ENCODE peak calls at places on chromosome 5, in nine cellular contexts. One of them, this sample, is unnamed.

GRCh38 chr5:17723876-17724275 is 89.6 kb downstream of the TAF11L14 start:
- DNase-seq in activated CD4-positive, alpha-beta T cell treated with anti-CD3 and anti-CD28 coated beads for 24 hours: no peak
- DNase-seq in astrocyte of the spinal cord: no peak
- DNase-seq in HEK293T: no peak
- DNase-seq in A549: no peak
- DNase-seq in stimulated activated naive CD8-positive, alpha-beta T cell treated with anti-CD3 and anti-CD28 coated beads, Interleukin-15, amount 100 ng/mL, for 72 hours: no peak
- DNase-seq in K562: no peak
- DNase-seq in GM10248: no peak
- DNase-seq in stimulated activated CD4-positive, alpha-beta T cell treated with anti-CD3 and anti-CD28 coated beads, TNF-alpha, amount 100 ng/mL, for 24 hours: no peak
- DNase-seq in this sample: no peak

GRCh38 chr5:95543017-95543705 is 11.6 kb downstream of the SKIC3 start:
- DNase-seq in astrocyte of the spinal cord: no peak
- DNase-seq in stimulated activated CD4-positive, alpha-beta T cell treated with anti-CD3 and anti-CD28 coated beads, TNF-alpha, amount 100 ng/mL, for 24 hours: no peak
- DNase-seq in stimulated activated naive CD8-positive, alpha-beta T cell treated with anti-CD3 and anti-CD28 coated beads, Interleukin-15, amount 100 ng/mL, for 72 hours: no peak
- DNase-seq in HEK293T: no peak
- DNase-seq in activated CD4-positive, alpha-beta T cell treated with anti-CD3 and anti-CD28 coated beads for 24 hours: no peak
- DNase-seq in GM10248: no peak
- DNase-seq in K562: no peak
- DNase-seq in A549: no peak
- DNase-seq in this sample: no peak

GRCh38 chr5:34718516-34718915 is 62.4 kb downstream of the RAI14 start:
- DNase-seq in stimulated activated naive CD8-positive, alpha-beta T cell treated with anti-CD3 and anti-CD28 coated beads, Interleukin-15, amount 100 ng/mL, for 72 hours: no peak
- DNase-seq in stimulated activated CD4-positive, alpha-beta T cell treated with anti-CD3 and anti-CD28 coated beads, TNF-alpha, amount 100 ng/mL, for 24 hours: no peak
- DNase-seq in GM10248: no peak
- DNase-seq in K562: no peak
- DNase-seq in astrocyte of the spinal cord: peak; percentile 45
- DNase-seq in HEK293T: no peak
- DNase-seq in A549: no peak
- DNase-seq in activated CD4-positive, alpha-beta T cell treated with anti-CD3 and anti-CD28 coated beads for 24 hours: no peak
- DNase-seq in this sample: no peak

GRCh38 chr5:72649449-72649848 is 142.2 kb upstream of the ZNF366 start:
- DNase-seq in K562: peak; percentile 22
- DNase-seq in stimulated activated CD4-positive, alpha-beta T cell treated with anti-CD3 and anti-CD28 coated beads, TNF-alpha, amount 100 ng/mL, for 24 hours: no peak
- DNase-seq in stimulated activated naive CD8-positive, alpha-beta T cell treated with anti-CD3 and anti-CD28 coated beads, Interleukin-15, amount 100 ng/mL, for 72 hours: no peak
- DNase-seq in A549: no peak
- DNase-seq in activated CD4-positive, alpha-beta T cell treated with anti-CD3 and anti-CD28 coated beads for 24 hours: no peak
- DNase-seq in GM10248: no peak
- DNase-seq in HEK293T: no peak
- DNase-seq in astrocyte of the spinal cord: peak; percentile 44
- DNase-seq in this sample: no peak

GRCh38 chr5:172503925-172504730 is 49.8 kb upstream of the SH3PXD2B start:
- DNase-seq in activated CD4-positive, alpha-beta T cell treated with anti-CD3 and anti-CD28 coated beads for 24 hours: no peak
- DNase-seq in K562: no peak
- DNase-seq in stimulated activated naive CD8-positive, alpha-beta T cell treated with anti-CD3 and anti-CD28 coated beads, Interleukin-15, amount 100 ng/mL, for 72 hours: no peak
- DNase-seq in GM10248: no peak
- DNase-seq in stimulated activated CD4-positive, alpha-beta T cell treated with anti-CD3 and anti-CD28 coated beads, TNF-alpha, amount 100 ng/mL, for 24 hours: no peak
- DNase-seq in HEK293T: no peak
- DNase-seq in astrocyte of the spinal cord: no peak
- DNase-seq in A549: no peak
- DNase-seq in this sample: no peak

GRCh38 chr5:138241688-138242547 is 28.8 kb upstream of the CDC23 start:
- DNase-seq in astrocyte of the spinal cord: no peak
- DNase-seq in K562: peak; percentile 53
- DNase-seq in stimulated activated CD4-positive, alpha-beta T cell treated with anti-CD3 and anti-CD28 coated beads, TNF-alpha, amount 100 ng/mL, for 24 hours: no peak
- DNase-seq in A549: no peak
- DNase-seq in GM10248: peak; percentile 37
- DNase-seq in activated CD4-positive, alpha-beta T cell treated with anti-CD3 and anti-CD28 coated beads for 24 hours: no peak
- DNase-seq in HEK293T: no peak
- DNase-seq in stimulated activated naive CD8-positive, alpha-beta T cell treated with anti-CD3 and anti-CD28 coated beads, Interleukin-15, amount 100 ng/mL, for 72 hours: no peak
- DNase-seq in this sample: no peak

GRCh38 chr5:36646507-36647023 is 40.2 kb downstream of the SLC1A3 start:
- DNase-seq in A549: no peak
- DNase-seq in activated CD4-positive, alpha-beta T cell treated with anti-CD3 and anti-CD28 coated beads for 24 hours: no peak
- DNase-seq in K562: no peak
- DNase-seq in stimulated activated CD4-positive, alpha-beta T cell treated with anti-CD3 and anti-CD28 coated beads, TNF-alpha, amount 100 ng/mL, for 24 hours: no peak
- DNase-seq in GM10248: no peak
- DNase-seq in HEK293T: no peak
- DNase-seq in astrocyte of the spinal cord: peak; percentile 60
- DNase-seq in stimulated activated naive CD8-positive, alpha-beta T cell treated with anti-CD3 and anti-CD28 coated beads, Interleukin-15, amount 100 ng/mL, for 72 hours: no peak
- DNase-seq in this sample: no peak

GRCh38 chr5:98103807-98104206 is 669.7 kb upstream of the RGMB start:
- DNase-seq in activated CD4-positive, alpha-beta T cell treated with anti-CD3 and anti-CD28 coated beads for 24 hours: no peak
- DNase-seq in stimulated activated CD4-positive, alpha-beta T cell treated with anti-CD3 and anti-CD28 coated beads, TNF-alpha, amount 100 ng/mL, for 24 hours: no peak
- DNase-seq in GM10248: no peak
- DNase-seq in HEK293T: no peak
- DNase-seq in K562: no peak
- DNase-seq in astrocyte of the spinal cord: no peak
- DNase-seq in stimulated activated naive CD8-positive, alpha-beta T cell treated with anti-CD3 and anti-CD28 coated beads, Interleukin-15, amount 100 ng/mL, for 72 hours: no peak
- DNase-seq in A549: no peak
- DNase-seq in this sample: no peak

GRCh38 chr5:88770290-88771257 is 112.4 kb downstream of the MEF2C start:
- DNase-seq in GM10248: no peak
- DNase-seq in stimulated activated naive CD8-positive, alpha-beta T cell treated with anti-CD3 and anti-CD28 coated beads, Interleukin-15, amount 100 ng/mL, for 72 hours: no peak
- DNase-seq in activated CD4-positive, alpha-beta T cell treated with anti-CD3 and anti-CD28 coated beads for 24 hours: no peak
- DNase-seq in K562: no peak
- DNase-seq in HEK293T: no peak
- DNase-seq in stimulated activated CD4-positive, alpha-beta T cell treated with anti-CD3 and anti-CD28 coated beads, TNF-alpha, amount 100 ng/mL, for 24 hours: no peak
- DNase-seq in astrocyte of the spinal cord: peak; percentile 27
- DNase-seq in A549: no peak
- DNase-seq in this sample: no peak

GRCh38 chr5:179044765-179045164 is 15.4 kb upstream of the ZNF354C start:
- DNase-seq in A549: no peak
- DNase-seq in activated CD4-positive, alpha-beta T cell treated with anti-CD3 and anti-CD28 coated beads for 24 hours: no peak
- DNase-seq in HEK293T: no peak
- DNase-seq in stimulated activated naive CD8-positive, alpha-beta T cell treated with anti-CD3 and anti-CD28 coated beads, Interleukin-15, amount 100 ng/mL, for 72 hours: no peak
- DNase-seq in astrocyte of the spinal cord: no peak
- DNase-seq in stimulated activated CD4-positive, alpha-beta T cell treated with anti-CD3 and anti-CD28 coated beads, TNF-alpha, amount 100 ng/mL, for 24 hours: no peak
- DNase-seq in K562: no peak
- DNase-seq in GM10248: no peak
- DNase-seq in this sample: no peak

GRCh38 chr5:61139094-61139873 is 23.0 kb downstream of the SMIM15 start:
- DNase-seq in astrocyte of the spinal cord: no peak
- DNase-seq in stimulated activated naive CD8-positive, alpha-beta T cell treated with anti-CD3 and anti-CD28 coated beads, Interleukin-15, amount 100 ng/mL, for 72 hours: no peak
- DNase-seq in GM10248: no peak
- DNase-seq in HEK293T: peak; percentile 25
- DNase-seq in A549: no peak
- DNase-seq in stimulated activated CD4-positive, alpha-beta T cell treated with anti-CD3 and anti-CD28 coated beads, TNF-alpha, amount 100 ng/mL, for 24 hours: no peak
- DNase-seq in K562: no peak
- DNase-seq in activated CD4-positive, alpha-beta T cell treated with anti-CD3 and anti-CD28 coated beads for 24 hours: no peak
- DNase-seq in this sample: peak; percentile 17

GRCh38 chr5:33788922-33789321 is 102.9 kb downstream of the ADAMTS12 start:
- DNase-seq in astrocyte of the spinal cord: peak; percentile 98
- DNase-seq in HEK293T: no peak
- DNase-seq in stimulated activated naive CD8-positive, alpha-beta T cell treated with anti-CD3 and anti-CD28 coated beads, Interleukin-15, amount 100 ng/mL, for 72 hours: no peak
- DNase-seq in A549: no peak
- DNase-seq in GM10248: no peak
- DNase-seq in K562: no peak
- DNase-seq in stimulated activated CD4-positive, alpha-beta T cell treated with anti-CD3 and anti-CD28 coated beads, TNF-alpha, amount 100 ng/mL, for 24 hours: no peak
- DNase-seq in activated CD4-positive, alpha-beta T cell treated with anti-CD3 and anti-CD28 coated beads for 24 hours: no peak
- DNase-seq in this sample: no peak

GRCh38 chr5:176364765-176365662 is at the start of gene ARL10:
- DNase-seq in A549: no peak
- DNase-seq in astrocyte of the spinal cord: peak; percentile 23
- DNase-seq in stimulated activated CD4-positive, alpha-beta T cell treated with anti-CD3 and anti-CD28 coated beads, TNF-alpha, amount 100 ng/mL, for 24 hours: peak; percentile 50
- DNase-seq in GM10248: peak; percentile 81
- DNase-seq in activated CD4-positive, alpha-beta T cell treated with anti-CD3 and anti-CD28 coated beads for 24 hours: peak; percentile 40
- DNase-seq in stimulated activated naive CD8-positive, alpha-beta T cell treated with anti-CD3 and anti-CD28 coated beads, Interleukin-15, amount 100 ng/mL, for 72 hours: peak; percentile 60
- DNase-seq in K562: no peak
- DNase-seq in HEK293T: peak; percentile 77
- DNase-seq in this sample: peak; percentile 48

GRCh38 chr5:9283021-9283420 is 262.9 kb downstream of the SEMA5A start:
- DNase-seq in A549: no peak
- DNase-seq in activated CD4-positive, alpha-beta T cell treated with anti-CD3 and anti-CD28 coated beads for 24 hours: no peak
- DNase-seq in astrocyte of the spinal cord: peak; percentile 9
- DNase-seq in GM10248: no peak
- DNase-seq in stimulated activated CD4-positive, alpha-beta T cell treated with anti-CD3 and anti-CD28 coated beads, TNF-alpha, amount 100 ng/mL, for 24 hours: no peak
- DNase-seq in stimulated activated naive CD8-positive, alpha-beta T cell treated with anti-CD3 and anti-CD28 coated beads, Interleukin-15, amount 100 ng/mL, for 72 hours: no peak
- DNase-seq in HEK293T: no peak
- DNase-seq in K562: no peak
- DNase-seq in this sample: no peak

GRCh38 chr5:103207653-103208052 is 50.9 kb upstream of the MACIR start:
- DNase-seq in stimulated activated CD4-positive, alpha-beta T cell treated with anti-CD3 and anti-CD28 coated beads, TNF-alpha, amount 100 ng/mL, for 24 hours: no peak
- DNase-seq in astrocyte of the spinal cord: no peak
- DNase-seq in K562: no peak
- DNase-seq in activated CD4-positive, alpha-beta T cell treated with anti-CD3 and anti-CD28 coated beads for 24 hours: no peak
- DNase-seq in stimulated activated naive CD8-positive, alpha-beta T cell treated with anti-CD3 and anti-CD28 coated beads, Interleukin-15, amount 100 ng/mL, for 72 hours: no peak
- DNase-seq in GM10248: no peak
- DNase-seq in HEK293T: no peak
- DNase-seq in A549: no peak
- DNase-seq in this sample: no peak

GRCh38 chr5:115829913-115830312 is 11.5 kb downstream of the ATG12 start:
- DNase-seq in A549: no peak
- DNase-seq in stimulated activated CD4-positive, alpha-beta T cell treated with anti-CD3 and anti-CD28 coated beads, TNF-alpha, amount 100 ng/mL, for 24 hours: no peak
- DNase-seq in HEK293T: no peak
- DNase-seq in stimulated activated naive CD8-positive, alpha-beta T cell treated with anti-CD3 and anti-CD28 coated beads, Interleukin-15, amount 100 ng/mL, for 72 hours: no peak
- DNase-seq in activated CD4-positive, alpha-beta T cell treated with anti-CD3 and anti-CD28 coated beads for 24 hours: no peak
- DNase-seq in astrocyte of the spinal cord: no peak
- DNase-seq in K562: no peak
- DNase-seq in GM10248: no peak
- DNase-seq in this sample: no peak

GRCh38 chr5:42887094-42887493 is 75.4 kb upstream of the SELENOP start:
- DNase-seq in A549: no peak
- DNase-seq in activated CD4-positive, alpha-beta T cell treated with anti-CD3 and anti-CD28 coated beads for 24 hours: no peak
- DNase-seq in HEK293T: no peak
- DNase-seq in K562: no peak
- DNase-seq in GM10248: no peak
- DNase-seq in stimulated activated naive CD8-positive, alpha-beta T cell treated with anti-CD3 and anti-CD28 coated beads, Interleukin-15, amount 100 ng/mL, for 72 hours: no peak
- DNase-seq in stimulated activated CD4-positive, alpha-beta T cell treated with anti-CD3 and anti-CD28 coated beads, TNF-alpha, amount 100 ng/mL, for 24 hours: no peak
- DNase-seq in astrocyte of the spinal cord: no peak
- DNase-seq in this sample: no peak

GRCh38 chr5:131679911-131680310 is 44.9 kb upstream of the RAPGEF6 start:
- DNase-seq in activated CD4-positive, alpha-beta T cell treated with anti-CD3 and anti-CD28 coated beads for 24 hours: no peak
- DNase-seq in GM10248: no peak
- DNase-seq in K562: no peak
- DNase-seq in stimulated activated naive CD8-positive, alpha-beta T cell treated with anti-CD3 and anti-CD28 coated beads, Interleukin-15, amount 100 ng/mL, for 72 hours: no peak
- DNase-seq in astrocyte of the spinal cord: peak; percentile 69
- DNase-seq in stimulated activated CD4-positive, alpha-beta T cell treated with anti-CD3 and anti-CD28 coated beads, TNF-alpha, amount 100 ng/mL, for 24 hours: no peak
- DNase-seq in A549: no peak
- DNase-seq in HEK293T: no peak
- DNase-seq in this sample: no peak

GRCh38 chr5:96716716-96717115 is 54.5 kb downstream of the CAST start:
- DNase-seq in A549: no peak
- DNase-seq in activated CD4-positive, alpha-beta T cell treated with anti-CD3 and anti-CD28 coated beads for 24 hours: no peak
- DNase-seq in HEK293T: peak; percentile 48
- DNase-seq in GM10248: no peak
- DNase-seq in astrocyte of the spinal cord: no peak
- DNase-seq in K562: no peak
- DNase-seq in stimulated activated naive CD8-positive, alpha-beta T cell treated with anti-CD3 and anti-CD28 coated beads, Interleukin-15, amount 100 ng/mL, for 72 hours: no peak
- DNase-seq in stimulated activated CD4-positive, alpha-beta T cell treated with anti-CD3 and anti-CD28 coated beads, TNF-alpha, amount 100 ng/mL, for 24 hours: no peak
- DNase-seq in this sample: no peak

GRCh38 chr5:91707521-91707841 is 324.4 kb upstream of the ARRDC3 start:
- DNase-seq in A549: no peak
- DNase-seq in GM10248: no peak
- DNase-seq in stimulated activated CD4-positive, alpha-beta T cell treated with anti-CD3 and anti-CD28 coated beads, TNF-alpha, amount 100 ng/mL, for 24 hours: no peak
- DNase-seq in stimulated activated naive CD8-positive, alpha-beta T cell treated with anti-CD3 and anti-CD28 coated beads, Interleukin-15, amount 100 ng/mL, for 72 hours: no peak
- DNase-seq in HEK293T: no peak
- DNase-seq in activated CD4-positive, alpha-beta T cell treated with anti-CD3 and anti-CD28 coated beads for 24 hours: no peak
- DNase-seq in K562: no peak
- DNase-seq in astrocyte of the spinal cord: no peak
- DNase-seq in this sample: no peak